ENCODE peak calls at places on chromosomes 5 and 9, in five cellular contexts. D, M, X, C and W are unnamed samples.

GRCh38 chr9:124325816-124326215 is 68.1 kb downstream of the NEK6 start:
- DNase-seq in D (no peak), M (no peak), X (no peak), C (no peak), W (no peak)

GRCh38 chr5:53323943-53324642 is 156.3 kb upstream of the FST start:
- DNase-seq in D (no peak), M (no peak), X (no peak), C (no peak), W (no peak)

GRCh38 chr5:61771062-61771461 is 439.0 kb downstream of the ZSWIM6 start:
- DNase-seq in D (no peak), M (no peak), X (no peak), C (no peak), W (no peak)

GRCh38 chr9:119412399-119412798 is 43.2 kb upstream of the BRINP1 start:
- DNase-seq in D (no peak), M (peak; percentile 3), X (no peak), C (no peak), W (no peak)

GRCh38 chr5:78601622-78602314 is 46.8 kb downstream of the LHFPL2 start:
- DNase-seq in D (peak; percentile 40), M (no peak), X (no peak), C (no peak), W (no peak)

GRCh38 chr9:91945277-91946074 is 4.6 kb downstream of the ROR2 start:
- DNase-seq in D (peak; percentile 81), M (peak; percentile 56), X (no peak), C (no peak), W (no peak)

GRCh38 chr9:69857131-69857530 is 36.5 kb downstream of the CFAP95 start:
- DNase-seq in D (peak; percentile 92), M (no peak), X (no peak), C (no peak), W (no peak)

GRCh38 chr5:2752059-2752874 is 790 bp upstream of the IRX2 start:
- DNase-seq in D (peak; percentile 81), M (peak; percentile 90), X (no peak), C (peak; percentile 59), W (no peak)

GRCh38 chr5:135054546-135054945 is 20.5 kb upstream of the PITX1 start:
- DNase-seq in D (no peak), M (no peak), X (peak; percentile 3), C (no peak), W (no peak)

GRCh38 chr5:150293091-150293941 is 3.7 kb upstream of the CAMK2A start:
- DNase-seq in D (no peak), M (peak; percentile 67), X (no peak), C (no peak), W (no peak)

GRCh38 chr5:134590992-134591659 is 41.5 kb downstream of the SAR1B start:
- DNase-seq in D (no peak), M (no peak), X (no peak), C (no peak), W (no peak)

GRCh38 chr5:136080483-136081180 is 51.8 kb downstream of the TGFBI start:
- DNase-seq in D (peak; percentile 91), M (peak; percentile 83), X (peak; percentile 92), C (peak; percentile 84), W (peak; percentile 92)

GRCh38 chr5:54520438-54520846 is 2.9 kb downstream of the SNX18 start:
- DNase-seq in D (peak; percentile 65), M (no peak), X (peak; percentile 57), C (no peak), W (no peak)

GRCh38 chr9:28782630-28783029 is 1209.3 kb upstream of the C9orf72 start:
- DNase-seq in D (no peak), M (no peak), X (no peak), C (no peak), W (no peak)

GRCh38 chr5:129639331-129639730 is 108.6 kb upstream of the MINAR2 start:
- DNase-seq in D (no peak), M (no peak), X (no peak), C (no peak), W (no peak)

GRCh38 chr9:93950619-93951601 is 4.2 kb downstream of the BARX1 start:
- DNase-seq in D (peak; percentile 59), M (peak; percentile 85), X (peak; percentile 30), C (no peak), W (no peak)

GRCh38 chr9:114671605-114672004 is 10.4 kb downstream of the TEX48 start:
- DNase-seq in D (peak; percentile 20), M (no peak), X (no peak), C (no peak), W (no peak)

GRCh38 chr5:115543365-115543700 is 1.2 kb downstream of the FEM1C start:
- DNase-seq in D (peak; percentile 45), M (no peak), X (no peak), C (no peak), W (no peak)

GRCh38 chr5:89473196-89473595 is 590.2 kb upstream of the MEF2C start:
- DNase-seq in D (peak; percentile 10), M (no peak), X (no peak), C (no peak), W (no peak)

GRCh38 chr5:178162481-178162880 is 8.8 kb upstream of the NHP2 start:
- DNase-seq in D (no peak), M (no peak), X (no peak), C (no peak), W (no peak)

GRCh38 chr5:107425541-107426031 is 245.2 kb downstream of the EFNA5 start:
- DNase-seq in D (peak; percentile 83), M (no peak), X (no peak), C (no peak), W (no peak)

GRCh38 chr9:97904725-97905124 is 17.6 kb downstream of the TRMO start:
- DNase-seq in D (no peak), M (no peak), X (no peak), C (no peak), W (no peak)

GRCh38 chr5:167255931-167256330 is 1035.5 kb upstream of the WWC1 start:
- DNase-seq in D (no peak), M (no peak), X (no peak), C (no peak), W (no peak)

GRCh38 chr9:91795500-91796241 is 154.4 kb downstream of the ROR2 start:
- DNase-seq in D (peak; percentile 58), M (no peak), X (no peak), C (no peak), W (no peak)

DNA sequence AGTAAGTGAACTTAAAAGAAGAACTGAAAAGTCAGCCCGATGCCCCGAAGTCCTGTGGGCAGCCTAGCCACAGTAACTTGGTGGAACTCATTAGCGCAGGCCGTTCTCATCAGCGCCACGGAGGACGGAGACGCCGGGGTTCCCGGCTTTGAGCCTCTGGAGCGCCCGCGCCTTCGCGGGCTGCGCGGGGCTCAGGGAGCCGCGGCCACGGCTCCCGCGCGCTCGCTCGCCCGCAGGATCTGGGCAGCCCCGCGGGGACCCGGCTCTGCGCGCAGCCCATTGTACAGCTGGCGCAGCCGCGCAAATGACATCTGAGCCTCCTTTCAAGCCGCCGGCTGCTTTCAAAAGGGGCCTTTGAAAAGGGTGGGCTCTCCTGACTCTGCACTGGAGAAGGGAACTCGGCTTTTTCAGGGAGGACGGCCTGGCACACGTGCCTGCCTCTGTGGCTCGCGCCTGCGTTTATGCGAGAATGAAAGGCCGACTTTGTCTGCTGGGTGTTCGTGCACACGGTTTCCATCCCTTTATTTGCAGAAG is 40.7 kb downstream of the TLR4 start:
- DNase-seq in D (peak; percentile 47), M (peak; percentile 44), X (peak; percentile 50), C (peak; percentile 17), W (peak; percentile 18)
- H3K4me3 ChIP-seq in D (peak overlapping the region; percentile 70), M (no peak overlapping the region), X (peak overlapping the region; percentile 13), C (peak overlapping the region; percentile 57), W (peak overlapping the region; percentile 67)

GRCh38 chr9:121476156-121476555 is 23.5 kb downstream of the GGTA1 start:
- DNase-seq in D (no peak), M (no peak), X (no peak), C (no peak), W (no peak)

GRCh38 chr9:121472361-121472910 is 27.2 kb downstream of the GGTA1 start:
- DNase-seq in D (no peak), M (no peak), X (no peak), C (no peak), W (no peak)

GRCh38 chr9:121478816-121479676 is 20.6 kb downstream of the GGTA1 start:
- DNase-seq in D (no peak), M (no peak), X (no peak), C (no peak), W (no peak)

GRCh38 chr9:121474225-121474947 is 25.3 kb downstream of the GGTA1 start:
- DNase-seq in D (no peak), M (no peak), X (no peak), C (no peak), W (no peak)

DNA sequence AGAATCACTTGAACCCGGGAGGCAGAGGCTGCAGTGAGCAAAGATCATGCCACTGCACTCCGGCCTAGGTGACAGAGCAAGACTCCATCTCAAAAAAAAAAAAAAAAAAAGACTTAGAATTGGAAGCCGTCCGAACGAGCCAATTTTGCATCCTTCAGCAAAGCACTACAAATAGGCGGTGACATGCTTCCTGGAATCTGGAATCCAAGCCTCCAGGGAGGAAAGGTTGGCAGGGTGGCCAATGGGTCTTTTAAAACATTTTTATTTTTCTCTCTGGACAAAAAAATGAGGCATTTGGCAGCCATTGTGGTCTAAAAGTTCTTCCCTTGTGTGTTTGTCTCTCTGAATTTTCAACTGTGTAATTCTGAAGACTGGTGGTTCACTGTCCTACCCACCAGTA is 26.4 kb downstream of the GGTA1 start:
- DNase-seq in D (no peak), M (no peak), X (peak; percentile 68), C (no peak), W (no peak)
- H3K4me3 ChIP-seq in D (no peak overlapping the region), M (no peak overlapping the region), X (no peak overlapping the region), C (no peak overlapping the region), W (no peak overlapping the region)

GRCh38 chr5:1538741-1539392 is 15.1 kb upstream of the LPCAT1 start:
- DNase-seq in D (no peak), M (no peak), X (no peak), C (no peak), W (no peak)

GRCh38 chr5:1535646-1536045 is 11.9 kb upstream of the LPCAT1 start:
- DNase-seq in D (no peak), M (no peak), X (no peak), C (no peak), W (no peak)

GRCh38 chr5:1537166-1538154 is 13.7 kb upstream of the LPCAT1 start:
- DNase-seq in D (no peak), M (no peak), X (peak; percentile 27), C (no peak), W (no peak)

GRCh38 chr5:1538276-1538675 is 14.5 kb upstream of the LPCAT1 start:
- DNase-seq in D (no peak), M (no peak), X (peak; percentile 41), C (no peak), W (no peak)

GRCh38 chr5:1536298-1537165 is 12.8 kb upstream of the LPCAT1 start:
- DNase-seq in D (peak; percentile 47), M (no peak), X (peak; percentile 49), C (no peak), W (no peak)
- H3K4me3 ChIP-seq in D (peak overlapping the region; percentile 66), M (no peak overlapping the region), X (no peak overlapping the region), C (peak overlapping the region; percentile 38), W (peak overlapping the region; percentile 44)

GRCh38 chr9:84000186-84000585 is 19.6 kb downstream of the RMI1 start:
- DNase-seq in D (peak; percentile 47), M (no peak), X (no peak), C (no peak), W (no peak)

GRCh38 chr9:83999141-83999918 is 18.7 kb downstream of the RMI1 start:
- DNase-seq in D (no peak), M (no peak), X (no peak), C (no peak), W (no peak)

GRCh38 chr9:84001621-84002020 is 21.0 kb downstream of the RMI1 start:
- DNase-seq in D (no peak), M (no peak), X (no peak), C (no peak), W (no peak)

GRCh38 chr9:84003246-84003645 is 22.6 kb downstream of the RMI1 start:
- DNase-seq in D (no peak), M (no peak), X (no peak), C (no peak), W (no peak)

GRCh38 chr9:84002344-84002743 is 21.7 kb downstream of the RMI1 start:
- DNase-seq in D (peak; percentile 11), M (no peak), X (no peak), C (no peak), W (no peak)
- H3K4me3 ChIP-seq in D (no peak overlapping the region), M (no peak overlapping the region), X (no peak overlapping the region), C (no peak overlapping the region), W (no peak overlapping the region)